ENCODE peak calls at places on chromosome 10, in ten cellular contexts. One of them, this sample, is unnamed.

GRCh38 chr10:58064714-58065528 is 202.8 kb downstream of the IPMK start:
- DNase-seq in NCI-H1930: peak
- DNase-seq in NCI-H1105 treated with DMSO at 0.1 percent for 48 hours: peak
- DNase-seq in posterior cingulate gyrus: no peak
- DNase-seq in endothelial cell: peak
- DNase-seq in osteocyte: no peak
- DNase-seq in T-cell: no peak
- DNase-seq in GF-D8: no peak
- DNase-seq in brain microvascular endothelial cell: peak
- DNase-seq in neural crest cell: peak
- DNase-seq in this sample: peak

GRCh38 chr10:61779950-61780659 is 117.4 kb downstream of the CABCOCO1 start:
- DNase-seq in NCI-H1930: no peak
- DNase-seq in NCI-H1105 treated with DMSO at 0.1 percent for 48 hours: no peak
- DNase-seq in posterior cingulate gyrus: no peak
- DNase-seq in endothelial cell: no peak
- DNase-seq in osteocyte: no peak
- DNase-seq in T-cell: peak
- DNase-seq in GF-D8: no peak
- DNase-seq in brain microvascular endothelial cell: peak
- DNase-seq in neural crest cell: no peak
- DNase-seq in this sample: no peak

GRCh38 chr10:15715619-15716227 is 4.0 kb downstream of the ITGA8 start:
- DNase-seq in NCI-H1930: no peak
- DNase-seq in NCI-H1105 treated with DMSO at 0.1 percent for 48 hours: peak
- DNase-seq in posterior cingulate gyrus: no peak
- DNase-seq in endothelial cell: peak
- DNase-seq in osteocyte: no peak
- DNase-seq in T-cell: no peak
- DNase-seq in GF-D8: no peak
- DNase-seq in brain microvascular endothelial cell: peak
- DNase-seq in neural crest cell: no peak
- DNase-seq in this sample: no peak

GRCh38 chr10:84424731-84425165 is 96.4 kb downstream of the CCSER2 start:
- DNase-seq in NCI-H1930: no peak
- DNase-seq in NCI-H1105 treated with DMSO at 0.1 percent for 48 hours: no peak
- DNase-seq in posterior cingulate gyrus: peak
- DNase-seq in endothelial cell: peak
- DNase-seq in osteocyte: peak
- DNase-seq in T-cell: peak
- DNase-seq in GF-D8: peak
- DNase-seq in brain microvascular endothelial cell: peak
- DNase-seq in neural crest cell: no peak
- DNase-seq in this sample: no peak

GRCh38 chr10:93383562-93383981 is 98.6 kb downstream of the MYOF start:
- DNase-seq in NCI-H1930: no peak
- DNase-seq in NCI-H1105 treated with DMSO at 0.1 percent for 48 hours: no peak
- DNase-seq in posterior cingulate gyrus: no peak
- DNase-seq in endothelial cell: no peak
- DNase-seq in osteocyte: no peak
- DNase-seq in T-cell: no peak
- DNase-seq in GF-D8: no peak
- DNase-seq in brain microvascular endothelial cell: peak
- DNase-seq in neural crest cell: no peak
- DNase-seq in this sample: no peak

GRCh38 chr10:14554091-14554842 is 220.4 kb downstream of the FAM107B start:
- DNase-seq in NCI-H1930: no peak
- DNase-seq in NCI-H1105 treated with DMSO at 0.1 percent for 48 hours: no peak
- DNase-seq in posterior cingulate gyrus: no peak
- DNase-seq in endothelial cell: no peak
- DNase-seq in osteocyte: no peak
- DNase-seq in T-cell: no peak
- DNase-seq in GF-D8: peak
- DNase-seq in brain microvascular endothelial cell: no peak
- DNase-seq in neural crest cell: no peak
- DNase-seq in this sample: no peak

GRCh38 chr10:11581213-11581612 is 30.2 kb downstream of the USP6NL start:
- DNase-seq in NCI-H1930: no peak
- DNase-seq in NCI-H1105 treated with DMSO at 0.1 percent for 48 hours: no peak
- DNase-seq in posterior cingulate gyrus: no peak
- DNase-seq in endothelial cell: no peak
- DNase-seq in osteocyte: no peak
- DNase-seq in T-cell: no peak
- DNase-seq in GF-D8: no peak
- DNase-seq in brain microvascular endothelial cell: no peak
- DNase-seq in neural crest cell: no peak
- DNase-seq in this sample: no peak

GRCh38 chr10:75532253-75532924 is 101.0 kb downstream of the LRMDA start:
- DNase-seq in NCI-H1930: no peak
- DNase-seq in NCI-H1105 treated with DMSO at 0.1 percent for 48 hours: no peak
- DNase-seq in posterior cingulate gyrus: no peak
- DNase-seq in endothelial cell: no peak
- DNase-seq in osteocyte: no peak
- DNase-seq in T-cell: no peak
- DNase-seq in GF-D8: no peak
- DNase-seq in brain microvascular endothelial cell: peak
- DNase-seq in neural crest cell: no peak
- DNase-seq in this sample: no peak

GRCh38 chr10:5981529-5981928 is 4.2 kb upstream of the IL15RA start:
- DNase-seq in NCI-H1930: no peak
- DNase-seq in NCI-H1105 treated with DMSO at 0.1 percent for 48 hours: no peak
- DNase-seq in posterior cingulate gyrus: no peak
- DNase-seq in endothelial cell: no peak
- DNase-seq in osteocyte: peak
- DNase-seq in T-cell: no peak
- DNase-seq in GF-D8: no peak
- DNase-seq in brain microvascular endothelial cell: no peak
- DNase-seq in neural crest cell: no peak
- DNase-seq in this sample: no peak

GRCh38 chr10:77875730-77876129 is 50.8 kb downstream of the DLG5 start:
- DNase-seq in NCI-H1930: no peak
- DNase-seq in NCI-H1105 treated with DMSO at 0.1 percent for 48 hours: no peak
- DNase-seq in posterior cingulate gyrus: no peak
- DNase-seq in endothelial cell: no peak
- DNase-seq in osteocyte: no peak
- DNase-seq in T-cell: no peak
- DNase-seq in GF-D8: no peak
- DNase-seq in brain microvascular endothelial cell: no peak
- DNase-seq in neural crest cell: no peak
- DNase-seq in this sample: no peak

GRCh38 chr10:86167762-86168128 is 198.8 kb downstream of the GRID1 start:
- DNase-seq in NCI-H1930: no peak
- DNase-seq in NCI-H1105 treated with DMSO at 0.1 percent for 48 hours: no peak
- DNase-seq in posterior cingulate gyrus: no peak
- DNase-seq in endothelial cell: no peak
- DNase-seq in osteocyte: no peak
- DNase-seq in T-cell: no peak
- DNase-seq in GF-D8: no peak
- DNase-seq in brain microvascular endothelial cell: no peak
- DNase-seq in neural crest cell: no peak
- DNase-seq in this sample: no peak

GRCh38 chr10:31599626-31600504 is 280.8 kb downstream of the ZEB1 start:
- DNase-seq in NCI-H1930: no peak
- DNase-seq in NCI-H1105 treated with DMSO at 0.1 percent for 48 hours: no peak
- DNase-seq in posterior cingulate gyrus: peak
- DNase-seq in endothelial cell: no peak
- DNase-seq in osteocyte: peak
- DNase-seq in T-cell: no peak
- DNase-seq in GF-D8: no peak
- DNase-seq in brain microvascular endothelial cell: no peak
- DNase-seq in neural crest cell: no peak
- DNase-seq in this sample: no peak

GRCh38 chr10:103745264-103746247 is 109.8 kb downstream of the SH3PXD2A start:
- DNase-seq in NCI-H1930: no peak
- DNase-seq in NCI-H1105 treated with DMSO at 0.1 percent for 48 hours: no peak
- DNase-seq in posterior cingulate gyrus: no peak
- DNase-seq in endothelial cell: no peak
- DNase-seq in osteocyte: no peak
- DNase-seq in T-cell: peak
- DNase-seq in GF-D8: no peak
- DNase-seq in brain microvascular endothelial cell: no peak
- DNase-seq in neural crest cell: no peak
- DNase-seq in this sample: no peak

GRCh38 chr10:75717126-75717916 is 285.9 kb downstream of the LRMDA start:
- DNase-seq in NCI-H1930: no peak
- DNase-seq in NCI-H1105 treated with DMSO at 0.1 percent for 48 hours: no peak
- DNase-seq in posterior cingulate gyrus: no peak
- DNase-seq in endothelial cell: no peak
- DNase-seq in osteocyte: no peak
- DNase-seq in T-cell: no peak
- DNase-seq in GF-D8: no peak
- DNase-seq in brain microvascular endothelial cell: no peak
- DNase-seq in neural crest cell: no peak
- DNase-seq in this sample: no peak

GRCh38 chr10:132867801-132868644 is 74.3 kb downstream of the CFAP46 start:
- DNase-seq in NCI-H1930: no peak
- DNase-seq in NCI-H1105 treated with DMSO at 0.1 percent for 48 hours: no peak
- DNase-seq in posterior cingulate gyrus: no peak
- DNase-seq in endothelial cell: no peak
- DNase-seq in osteocyte: peak
- DNase-seq in T-cell: no peak
- DNase-seq in GF-D8: no peak
- DNase-seq in brain microvascular endothelial cell: no peak
- DNase-seq in neural crest cell: no peak
- DNase-seq in this sample: no peak

GRCh38 chr10:84511106-84511505 is 182.7 kb downstream of the CCSER2 start:
- DNase-seq in NCI-H1930: no peak
- DNase-seq in NCI-H1105 treated with DMSO at 0.1 percent for 48 hours: no peak
- DNase-seq in posterior cingulate gyrus: no peak
- DNase-seq in endothelial cell: no peak
- DNase-seq in osteocyte: no peak
- DNase-seq in T-cell: no peak
- DNase-seq in GF-D8: no peak
- DNase-seq in brain microvascular endothelial cell: no peak
- DNase-seq in neural crest cell: no peak
- DNase-seq in this sample: no peak

GRCh38 chr10:98431016-98431415 is 15.7 kb downstream of the HPS1 start:
- DNase-seq in NCI-H1930: no peak
- DNase-seq in NCI-H1105 treated with DMSO at 0.1 percent for 48 hours: no peak
- DNase-seq in posterior cingulate gyrus: no peak
- DNase-seq in endothelial cell: no peak
- DNase-seq in osteocyte: peak
- DNase-seq in T-cell: no peak
- DNase-seq in GF-D8: no peak
- DNase-seq in brain microvascular endothelial cell: no peak
- DNase-seq in neural crest cell: no peak
- DNase-seq in this sample: no peak

GRCh38 chr10:60186315-60187071 is 203.2 kb downstream of the ANK3 start:
- DNase-seq in NCI-H1930: no peak
- DNase-seq in NCI-H1105 treated with DMSO at 0.1 percent for 48 hours: no peak
- DNase-seq in posterior cingulate gyrus: peak
- DNase-seq in endothelial cell: no peak
- DNase-seq in osteocyte: no peak
- DNase-seq in T-cell: no peak
- DNase-seq in GF-D8: no peak
- DNase-seq in brain microvascular endothelial cell: no peak
- DNase-seq in neural crest cell: no peak
- DNase-seq in this sample: no peak